ENCODE peak calls at places on chromosomes 5 and 9, in four cellular contexts. U is GM06990, L is OCI-LY7, X is cardiac fibroblast. N is an unnamed sample.

GRCh38 chr9:13688990-13689600 is 409.6 kb upstream of the MPDZ start:
- DNase-seq in X (peak), L (no peak), U (no peak), N (peak)

GRCh38 chr5:141875795-141876627 is 2.2 kb downstream of the PCDH1 start:
- DNase-seq in U (no peak), L (no peak), X (peak), N (peak)

GRCh38 chr9:34124103-34124502 is 2.4 kb downstream of the DCAF12 start:
- DNase-seq in L (peak), U (no peak), X (no peak), N (peak)

GRCh38 chr5:2989517-2989916 is 238.0 kb upstream of the IRX2 start:
- DNase-seq in X (no peak), L (no peak), U (no peak), N (no peak)

GRCh38 chr9:98057095-98057799 is 715 bp downstream of the NANS start:
- DNase-seq in U (no peak), L (peak), X (peak), N (no peak)

GRCh38 chr9:34279431-34279830 is 49.6 kb downstream of the KIF24 start:
- DNase-seq in L (no peak), U (no peak), X (peak), N (peak)

GRCh38 chr9:117555964-117556629 is 141.2 kb upstream of the ASTN2 start:
- DNase-seq in L (peak), X (peak), U (peak), N (peak)

GRCh38 chr5:50967388-50968039 is 301.1 kb downstream of the PARP8 start:
- DNase-seq in U (no peak), X (no peak), L (no peak), N (no peak)

GRCh38 chr9:4781408-4781807 is 11.3 kb upstream of the RCL1 start:
- DNase-seq in X (no peak), L (no peak), U (no peak), N (no peak)

GRCh38 chr5:154221371-154221896 is 30.9 kb downstream of the GALNT10 start:
- DNase-seq in L (no peak), X (peak), U (no peak), N (peak)

GRCh38 chr5:151041577-151042268 is 21.3 kb downstream of the GPX3 start:
- DNase-seq in U (no peak), X (no peak), L (no peak), N (peak)

GRCh38 chr9:127973169-127974001 is 7.4 kb downstream of the EEIG1 start:
- DNase-seq in U (no peak), L (no peak), X (no peak), N (no peak)
- H3K4me3 ChIP-seq in U (no peak), L (peak), X (no peak), N (no peak)

GRCh38 chr5:158725223-158725825 is 374.4 kb downstream of the EBF1 start:
- DNase-seq in L (peak), U (no peak), X (no peak), N (peak)
- TF ChIP-seq CTCF in L (peak), U (peak), X (no peak), N (no peak)

GRCh38 chr9:76373173-76373771 is 21.0 kb downstream of the RFK start:
- DNase-seq in U (no peak), L (peak), X (peak), N (peak)
- H3K4me3 ChIP-seq in U (no peak), L (no peak), X (no peak), N (no peak)

GRCh38 chr5:148113243-148113642 is 49.5 kb downstream of the SPINK5 start:
- DNase-seq in X (no peak), U (no peak), L (no peak), N (no peak)

GRCh38 chr5:148104226-148104625 is 40.4 kb downstream of the SPINK5 start:
- DNase-seq in U (no peak), L (no peak), X (no peak), N (no peak)

DNA sequence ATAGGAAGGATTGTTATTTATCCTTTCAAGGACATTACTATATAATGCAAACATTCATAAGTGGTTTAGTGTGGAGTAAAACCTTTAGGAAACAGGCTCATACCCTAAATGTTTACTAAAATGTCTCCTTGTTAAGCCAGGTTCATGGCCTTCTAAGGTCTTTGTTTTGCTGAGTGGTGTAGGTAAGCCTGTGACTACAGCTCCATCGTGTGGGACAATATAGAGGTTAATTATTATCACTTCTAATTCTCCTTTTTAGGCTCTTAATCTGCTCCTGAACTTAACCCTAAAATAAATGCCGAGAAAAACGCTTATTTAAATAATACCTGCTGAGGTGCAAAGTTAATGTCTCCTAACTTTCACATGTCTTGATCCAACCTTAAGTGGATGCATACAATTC is 43.8 kb downstream of the SPINK5 start:
- DNase-seq in U (no peak), L (no peak), X (no peak), N (peak)
- TF ChIP-seq CTCF in U (no peak), L (peak), X (no peak), N (peak)

GRCh38 chr9:11868795-11869194 is 824.4 kb upstream of the TYRP1 start:
- DNase-seq in X (no peak), L (no peak), U (no peak), N (no peak)

GRCh38 chr9:11871832-11872231 is 821.4 kb upstream of the TYRP1 start:
- DNase-seq in X (no peak), U (no peak), L (no peak), N (no peak)

GRCh38 chr9:11874414-11874813 is 818.8 kb upstream of the TYRP1 start:
- DNase-seq in L (no peak), U (no peak), X (no peak), N (no peak)
- H3K4me3 ChIP-seq in L (no peak), U (no peak), X (no peak), N (no peak)